ENCODE peak calls at places on chromosomes 7 and 10, in five cellular contexts. H is M059J, O is COR-L47, C is SK-N-MC, Y is aorta. A is an unnamed sample.

GRCh38 chr7:43650457-43651052 is 67.6 kb downstream of the STK17A start:
- DNase-seq in O (no peak), H (peak; percentile 93), C (no peak), Y (no peak), A (peak; percentile 68)

GRCh38 chr7:158442260-158442659 is 145.4 kb downstream of the PTPRN2 start:
- DNase-seq in C (no peak), O (peak; percentile 26), Y (no peak), H (peak; percentile 14), A (no peak)

GRCh38 chr7:63925626-63926460 is 72.8 kb upstream of the ZNF722 start:
- DNase-seq in H (no peak), C (no peak), O (no peak), Y (peak; percentile 95), A (no peak)

GRCh38 chr10:65571011-65571570 is 1354.7 kb upstream of the LRRTM3 start:
- DNase-seq in H (peak; percentile 26), Y (no peak), C (no peak), O (no peak), A (no peak)

GRCh38 chr7:36642414-36642813 is 81.9 kb downstream of the AOAH start:
- DNase-seq in H (no peak), Y (no peak), C (no peak), O (no peak), A (no peak)

GRCh38 chr10:35367107-35367859 is 31.0 kb downstream of the CCNY start:
- DNase-seq in Y (no peak), C (no peak), O (no peak), H (no peak), A (no peak)

GRCh38 chr7:75962607-75963382 is 31.6 kb downstream of the TMEM120A start:
- DNase-seq in H (no peak), C (no peak), O (no peak), Y (peak; percentile 88), A (peak; percentile 21)

GRCh38 chr7:132996581-132997242 is 85.2 kb downstream of the CHCHD3 start:
- DNase-seq in H (no peak), Y (no peak), C (no peak), O (no peak), A (no peak)

GRCh38 chr7:120725376-120726039 is 132.4 kb downstream of the TSPAN12 start:
- DNase-seq in O (peak; percentile 64), Y (no peak), H (peak; percentile 28), C (peak; percentile 39), A (no peak)

GRCh38 chr10:71530781-71531180 is 134.1 kb downstream of the CDH23 start:
- DNase-seq in C (no peak), Y (no peak), H (no peak), O (no peak), A (no peak)

GRCh38 chr10:71433116-71433982 is 36.6 kb downstream of the CDH23 start:
- DNase-seq in H (no peak), O (no peak), C (no peak), Y (no peak), A (no peak)

GRCh38 chr10:24009115-24009514 is 199.8 kb upstream of the KIAA1217 start:
- DNase-seq in H (no peak), O (no peak), Y (no peak), C (no peak), A (no peak)

GRCh38 chr10:123146892-123147634 is 873 bp upstream of the HMX2 start:
- DNase-seq in H (no peak), O (no peak), C (no peak), Y (no peak), A (no peak)

GRCh38 chr10:21757601-21757901 is 223.5 kb downstream of the MLLT10 start:
- DNase-seq in H (no peak), C (no peak), O (no peak), Y (no peak), A (no peak)

GRCh38 chr7:33854178-33854577 is 51.2 kb upstream of the BMPER start:
- DNase-seq in H (peak; percentile 97), C (no peak), Y (no peak), O (no peak), A (no peak)

GRCh38 chr7:38546763-38547162 is 84.4 kb downstream of the AMPH start:
- DNase-seq in H (no peak), Y (no peak), C (no peak), O (no peak), A (no peak)

GRCh38 chr7:147981072-147981813 is 609.3 kb upstream of the C7orf33 start:
- DNase-seq in Y (no peak), O (no peak), C (no peak), H (no peak), A (no peak)

GRCh38 chr10:34753014-34753757 is 61.9 kb downstream of the PARD3 start:
- DNase-seq in Y (no peak), C (no peak), O (no peak), H (no peak), A (no peak)

GRCh38 chr7:29884399-29885272 is 78.3 kb downstream of the WIPF3 start:
- DNase-seq in Y (no peak), C (no peak), H (no peak), O (peak; percentile 73), A (no peak)

GRCh38 chr10:836782-837181 is 94.7 kb downstream of the LARP4B start:
- DNase-seq in C (no peak), Y (no peak), O (no peak), H (no peak), A (no peak)

GRCh38 chr7:90587766-90588165 is 8.4 kb upstream of the CDK14 start:
- DNase-seq in C (no peak), H (no peak), O (no peak), Y (no peak), A (no peak)

GRCh38 chr10:866577-866941 is 64.9 kb downstream of the LARP4B start:
- DNase-seq in C (no peak), Y (no peak), O (no peak), H (no peak), A (no peak)

GRCh38 chr7:32921896-32922295 is 30.3 kb upstream of the KBTBD2 start:
- DNase-seq in Y (no peak), C (no peak), H (no peak), O (no peak), A (no peak)

GRCh38 chr10:43759216-43759615 is 110.5 kb upstream of the ZNF32 start:
- DNase-seq in C (no peak), Y (no peak), O (no peak), H (no peak), A (no peak)

GRCh38 chr7:35905555-35905954 is 104.7 kb downstream of the SEPTIN7 start:
- DNase-seq in H (peak; percentile 37), Y (no peak), C (no peak), O (no peak), A (no peak)

GRCh38 chr10:125638555-125638954 is 44.4 kb downstream of the TEX36 start:
- DNase-seq in C (no peak), H (no peak), Y (no peak), O (no peak), A (no peak)

GRCh38 chr10:48898426-48898825 is 41.2 kb downstream of the LRRC18 start:
- DNase-seq in C (no peak), O (no peak), Y (no peak), H (no peak), A (no peak)

GRCh38 chr7:30723776-30724175 is 28.2 kb upstream of the INMT start:
- DNase-seq in Y (peak; percentile 22), H (no peak), C (no peak), O (no peak), A (no peak)

GRCh38 chr10:47139121-47139520 is 160.9 kb upstream of the GDF10 start:
- DNase-seq in H (peak; percentile 51), Y (no peak), O (no peak), C (no peak), A (no peak)

GRCh38 chr7:27107901-27108381 is 5.5 kb upstream of the HOXA2 start:
- DNase-seq in Y (no peak), H (no peak), C (no peak), O (no peak), A (no peak)

GRCh38 chr10:15363031-15363430 is 8.1 kb downstream of the FAM171A1 start:
- DNase-seq in H (peak; percentile 62), O (no peak), C (no peak), Y (no peak), A (no peak)

GRCh38 chr10:37762287-37762686 is 95.1 kb downstream of the ZNF248 start:
- DNase-seq in O (no peak), Y (no peak), C (no peak), H (no peak), A (no peak)

GRCh38 chr7:128459394-128459878 is 3.8 kb downstream of the HILPDA start:
- DNase-seq in O (peak; percentile 55), Y (no peak), C (no peak), H (peak; percentile 63), A (no peak)

GRCh38 chr10:103648231-103648950 is 154.9 kb downstream of the NEURL1 start:
- DNase-seq in H (no peak), O (no peak), C (no peak), Y (no peak), A (no peak)

GRCh38 chr10:46282460-46283216 is 4.2 kb upstream of the ANTXRL start:
- DNase-seq in H (peak; percentile 78), C (no peak), Y (peak; percentile 94), O (no peak), A (peak; percentile 18)

GRCh38 chr10:97684866-97685394 is 2.1 kb downstream of the AVPI1 start:
- DNase-seq in H (no peak), C (no peak), Y (no peak), O (no peak), A (no peak)

GRCh38 chr10:12633776-12634390 is 284.5 kb downstream of the CAMK1D start:
- DNase-seq in O (no peak), C (no peak), H (no peak), Y (no peak), A (no peak)

GRCh38 chr10:6542999-6543430 is 37.1 kb downstream of the PRKCQ start:
- DNase-seq in H (no peak), C (no peak), Y (no peak), O (no peak), A (no peak)